ENCODE peak calls at places on chromosomes 5 and 9, in six cellular contexts. Z, T, K, V, W and C are unnamed samples.

GRCh38 chr5:176418251-176418650 is 1.9 kb upstream of the CLTB start:
- DNase-seq in Z (no peak), T (peak; percentile 21), K (no peak), V (no peak), W (no peak), C (no peak)

GRCh38 chr5:139215176-139215975 is 17.2 kb upstream of the SIL1 start:
- DNase-seq in Z (no peak), T (no peak), K (no peak), V (no peak), W (no peak), C (no peak)

GRCh38 chr9:130659699-130660248 is 4.6 kb upstream of the PRDM12 start:
- DNase-seq in Z (no peak), T (no peak), K (no peak), V (no peak), W (no peak), C (no peak)

GRCh38 chr9:8365029-8365428 is 565.5 kb upstream of the DMAC1 start:
- DNase-seq in Z (no peak), T (no peak), K (no peak), V (no peak), W (no peak), C (no peak)

GRCh38 chr5:126849101-126849678 is 72.3 kb downstream of the LMNB1 start:
- DNase-seq in Z (no peak), T (no peak), K (no peak), V (no peak), W (no peak), C (no peak)

GRCh38 chr5:8906303-8906967 is 639.4 kb downstream of the SEMA5A start:
- DNase-seq in Z (no peak), T (peak; percentile 4), K (no peak), V (no peak), W (no peak), C (no peak)

GRCh38 chr5:68242743-68243142 is 27.2 kb downstream of the PIK3R1 start:
- DNase-seq in Z (no peak), T (no peak), K (no peak), V (no peak), W (no peak), C (no peak)

GRCh38 chr9:16752615-16753014 is 117.9 kb downstream of the BNC2 start:
- DNase-seq in Z (no peak), T (no peak), K (no peak), V (no peak), W (no peak), C (no peak)

GRCh38 chr5:141494761-141495455 is 6.0 kb downstream of the PCDHGC5 start:
- DNase-seq in Z (no peak), T (no peak), K (no peak), V (no peak), W (no peak), C (no peak)

GRCh38 chr5:95846554-95847260 is 24.2 kb upstream of the GLRX start:
- DNase-seq in Z (peak; percentile 71), T (peak; percentile 76), K (peak; percentile 75), V (peak; percentile 76), W (peak; percentile 70), C (peak; percentile 61)

GRCh38 chr9:73805111-73805510 is 653.4 kb downstream of the ANXA1 start:
- DNase-seq in Z (no peak), T (no peak), K (no peak), V (no peak), W (no peak), C (no peak)

GRCh38 chr9:113653746-113654604 is 190.4 kb downstream of the RGS3 start:
- DNase-seq in Z (no peak), T (no peak), K (no peak), V (no peak), W (no peak), C (no peak)

GRCh38 chr9:137437691-137438590 is 3.2 kb downstream of the ENTPD8 start:
- DNase-seq in Z (peak; percentile 52), T (no peak), K (no peak), V (no peak), W (no peak), C (no peak)

GRCh38 chr5:37619353-37619752 is 220.5 kb downstream of the GDNF start:
- DNase-seq in Z (no peak), T (no peak), K (no peak), V (no peak), W (no peak), C (no peak)

GRCh38 chr9:88425538-88425950 is 37.3 kb downstream of the SPIN1 start:
- DNase-seq in Z (no peak), T (peak; percentile 12), K (no peak), V (no peak), W (no peak), C (no peak)

GRCh38 chr5:62046191-62046590 is 259.8 kb upstream of the KIF2A start:
- DNase-seq in Z (no peak), T (no peak), K (no peak), V (no peak), W (no peak), C (no peak)

GRCh38 chr5:71862661-71863060 is 143.6 kb downstream of the CARTPT start:
- DNase-seq in Z (no peak), T (no peak), K (no peak), V (no peak), W (no peak), C (no peak)

GRCh38 chr5:178074266-178074952 is 38.9 kb upstream of the N4BP3 start:
- DNase-seq in Z (no peak), T (no peak), K (no peak), V (no peak), W (peak; percentile 3), C (no peak)

GRCh38 chr5:159878988-159879471 is 37.3 kb upstream of the ADRA1B start:
- DNase-seq in Z (peak; percentile 81), T (peak; percentile 87), K (no peak), V (no peak), W (no peak), C (peak; percentile 27)

GRCh38 chr5:154162475-154163217 is 27.9 kb upstream of the GALNT10 start:
- DNase-seq in Z (no peak), T (no peak), K (no peak), V (no peak), W (no peak), C (no peak)